ENCODE peak calls at places on chromosomes 13 and 19, in six cellular contexts. One of them, this sample, is unnamed. For H3K9me3, the result is how much of the 10 kb centered on the place peaks cover.

GRCh38 chr13:39493966-39494365 is 109.0 kb downstream of the LHFPL6 start:
- DNase-seq in IMR-90: no peak
- DNase-seq in trophoblast cell: no peak
- DNase-seq in neuronal stem cell: no peak
- DNase-seq in H1: no peak
- DNase-seq in H9: peak
- DNase-seq in this sample: no peak

GRCh38 chr13:37443538-37443937 is 155.0 kb downstream of the POSTN start:
- DNase-seq in IMR-90: peak
- DNase-seq in trophoblast cell: no peak
- DNase-seq in neuronal stem cell: no peak
- DNase-seq in H1: no peak
- DNase-seq in H9: no peak
- DNase-seq in this sample: peak

GRCh38 chr13:44159633-44160279 is 213.9 kb upstream of the SERP2 start:
- DNase-seq in IMR-90: no peak
- DNase-seq in trophoblast cell: peak
- DNase-seq in neuronal stem cell: no peak
- DNase-seq in H1: no peak
- DNase-seq in H9: no peak
- DNase-seq in this sample: no peak

GRCh38 chr13:30551194-30551593 is 66.5 kb upstream of the USPL1 start:
- DNase-seq in IMR-90: peak
- DNase-seq in trophoblast cell: no peak
- DNase-seq in neuronal stem cell: no peak
- DNase-seq in H1: no peak
- DNase-seq in H9: no peak
- DNase-seq in this sample: peak

GRCh38 chr19:3459322-3459881 is 20.9 kb downstream of the SMIM24 start:
- DNase-seq in IMR-90: peak
- DNase-seq in trophoblast cell: no peak
- DNase-seq in neuronal stem cell: no peak
- DNase-seq in H1: no peak
- DNase-seq in H9: peak
- DNase-seq in this sample: peak

GRCh38 chr13:106291006-106291405 is 244.5 kb downstream of the EFNB2 start:
- DNase-seq in IMR-90: peak
- DNase-seq in trophoblast cell: no peak
- DNase-seq in neuronal stem cell: no peak
- DNase-seq in H1: no peak
- DNase-seq in H9: no peak
- DNase-seq in this sample: peak

GRCh38 chr19:11100064-11100463 is 10.8 kb downstream of the LDLR start:
- DNase-seq in IMR-90: no peak
- DNase-seq in trophoblast cell: no peak
- DNase-seq in neuronal stem cell: no peak
- DNase-seq in H1: no peak
- DNase-seq in H9: no peak
- DNase-seq in this sample: no peak

GRCh38 chr13:25181597-25181996 is 9.5 kb upstream of the AMER2 start:
- DNase-seq in IMR-90: no peak
- DNase-seq in trophoblast cell: no peak
- DNase-seq in neuronal stem cell: no peak
- DNase-seq in H1: no peak
- DNase-seq in H9: no peak
- DNase-seq in this sample: no peak

GRCh38 chr19:47284324-47284899 is 9.7 kb downstream of the INAFM1 start:
- DNase-seq in IMR-90: peak
- DNase-seq in trophoblast cell: peak
- DNase-seq in neuronal stem cell: peak
- DNase-seq in H1: no peak
- DNase-seq in H9: no peak
- DNase-seq in this sample: peak

GRCh38 chr13:80527400-80527799 is 186.5 kb upstream of the SPRY2 start:
- DNase-seq in IMR-90: no peak
- DNase-seq in trophoblast cell: no peak
- DNase-seq in neuronal stem cell: no peak
- DNase-seq in H1: no peak
- DNase-seq in H9: no peak
- DNase-seq in this sample: no peak

GRCh38 chr13:100184095-100184494 is 95.2 kb downstream of the PCCA start:
- DNase-seq in IMR-90: no peak
- DNase-seq in trophoblast cell: no peak
- DNase-seq in neuronal stem cell: no peak
- DNase-seq in H1: no peak
- DNase-seq in H9: no peak
- DNase-seq in this sample: no peak

GRCh38 chr13:107367258-107367657 is 799.3 kb upstream of the ARGLU1 start:
- DNase-seq in IMR-90: peak
- DNase-seq in trophoblast cell: no peak
- DNase-seq in neuronal stem cell: no peak
- DNase-seq in H1: no peak
- DNase-seq in H9: no peak
- DNase-seq in this sample: peak

GRCh38 chr19:15198006-15198356 is 2.8 kb downstream of the NOTCH3 start:
- DNase-seq in IMR-90: no peak
- DNase-seq in trophoblast cell: no peak
- DNase-seq in neuronal stem cell: no peak
- DNase-seq in H1: no peak
- DNase-seq in H9: no peak
- DNase-seq in this sample: no peak

GRCh38 chr13:50713849-50714248 is 129.6 kb downstream of the DLEU7 start:
- DNase-seq in IMR-90: peak
- DNase-seq in trophoblast cell: peak
- DNase-seq in neuronal stem cell: no peak
- DNase-seq in H1: no peak
- DNase-seq in H9: no peak
- DNase-seq in this sample: peak

GRCh38 chr13:67228909-67229308 is 1.2 kb downstream of the PCDH9 start:
- DNase-seq in IMR-90: peak
- DNase-seq in trophoblast cell: no peak
- DNase-seq in neuronal stem cell: no peak
- DNase-seq in H1: no peak
- DNase-seq in H9: no peak
- DNase-seq in this sample: peak

GRCh38 chr19:4896372-4896771 is 6.3 kb downstream of the ARRDC5 start:
- DNase-seq in IMR-90: peak
- DNase-seq in trophoblast cell: no peak
- DNase-seq in neuronal stem cell: no peak
- DNase-seq in H1: no peak
- DNase-seq in H9: no peak
- DNase-seq in this sample: peak

GRCh38 chr13:76164290-76164689 is 528.2 kb downstream of the LMO7 start:
- DNase-seq in IMR-90: no peak
- DNase-seq in trophoblast cell: no peak
- DNase-seq in neuronal stem cell: no peak
- DNase-seq in H1: no peak
- DNase-seq in H9: no peak
- DNase-seq in this sample: peak

GRCh38 chr13:45750566-45750965 is 48.4 kb downstream of the CBY2 start:
- DNase-seq in IMR-90: no peak
- DNase-seq in trophoblast cell: no peak
- DNase-seq in neuronal stem cell: no peak
- DNase-seq in H1: no peak
- DNase-seq in H9: no peak
- DNase-seq in this sample: no peak

GRCh38 chr13:42497798-42498197 is 76.2 kb upstream of the TNFSF11 start:
- DNase-seq in IMR-90: peak
- DNase-seq in trophoblast cell: peak
- DNase-seq in neuronal stem cell: no peak
- DNase-seq in H1: no peak
- DNase-seq in H9: no peak
- DNase-seq in this sample: peak

GRCh38 chr13:21124853-21125252 is 51.5 kb downstream of the SKA3 start:
- DNase-seq in IMR-90: peak
- DNase-seq in trophoblast cell: no peak
- DNase-seq in neuronal stem cell: no peak
- DNase-seq in H1: no peak
- DNase-seq in H9: peak
- DNase-seq in this sample: peak

GRCh38 chr13:107351305-107351704 is 783.4 kb upstream of the ARGLU1 start:
- DNase-seq in IMR-90: peak
- DNase-seq in trophoblast cell: no peak
- DNase-seq in neuronal stem cell: no peak
- DNase-seq in H1: no peak
- DNase-seq in H9: no peak
- DNase-seq in this sample: no peak

GRCh38 chr19:38684078-38684861 is 36.8 kb downstream of the ACTN4 start:
- DNase-seq in IMR-90: peak
- DNase-seq in trophoblast cell: peak
- DNase-seq in neuronal stem cell: no peak
- DNase-seq in H1: no peak
- DNase-seq in H9: peak
- DNase-seq in this sample: peak

GRCh38 chr19:7862413-7862951 is 11.7 kb downstream of the PRR36 start:
- DNase-seq in IMR-90: peak
- DNase-seq in trophoblast cell: peak
- DNase-seq in neuronal stem cell: peak
- DNase-seq in H1: peak
- DNase-seq in H9: peak
- DNase-seq in this sample: peak

GRCh38 chr13:33285420-33286124 is at the start of gene STARD13:
- DNase-seq in IMR-90: peak
- DNase-seq in trophoblast cell: peak
- DNase-seq in neuronal stem cell: peak
- DNase-seq in H1: peak
- DNase-seq in H9: peak
- DNase-seq in this sample: peak

GRCh38 chr19:57773488-57773887 is 4.0 kb downstream of the ZNF586 start:
- DNase-seq in IMR-90: no peak
- DNase-seq in trophoblast cell: no peak
- DNase-seq in neuronal stem cell: no peak
- DNase-seq in H1: no peak
- DNase-seq in H9: no peak
- DNase-seq in this sample: no peak

GRCh38 chr19:57771417-57771816 is 1.9 kb downstream of the ZNF586 start:
- DNase-seq in IMR-90: no peak
- DNase-seq in trophoblast cell: no peak
- DNase-seq in neuronal stem cell: no peak
- DNase-seq in H1: no peak
- DNase-seq in H9: no peak
- DNase-seq in this sample: no peak

DNA sequence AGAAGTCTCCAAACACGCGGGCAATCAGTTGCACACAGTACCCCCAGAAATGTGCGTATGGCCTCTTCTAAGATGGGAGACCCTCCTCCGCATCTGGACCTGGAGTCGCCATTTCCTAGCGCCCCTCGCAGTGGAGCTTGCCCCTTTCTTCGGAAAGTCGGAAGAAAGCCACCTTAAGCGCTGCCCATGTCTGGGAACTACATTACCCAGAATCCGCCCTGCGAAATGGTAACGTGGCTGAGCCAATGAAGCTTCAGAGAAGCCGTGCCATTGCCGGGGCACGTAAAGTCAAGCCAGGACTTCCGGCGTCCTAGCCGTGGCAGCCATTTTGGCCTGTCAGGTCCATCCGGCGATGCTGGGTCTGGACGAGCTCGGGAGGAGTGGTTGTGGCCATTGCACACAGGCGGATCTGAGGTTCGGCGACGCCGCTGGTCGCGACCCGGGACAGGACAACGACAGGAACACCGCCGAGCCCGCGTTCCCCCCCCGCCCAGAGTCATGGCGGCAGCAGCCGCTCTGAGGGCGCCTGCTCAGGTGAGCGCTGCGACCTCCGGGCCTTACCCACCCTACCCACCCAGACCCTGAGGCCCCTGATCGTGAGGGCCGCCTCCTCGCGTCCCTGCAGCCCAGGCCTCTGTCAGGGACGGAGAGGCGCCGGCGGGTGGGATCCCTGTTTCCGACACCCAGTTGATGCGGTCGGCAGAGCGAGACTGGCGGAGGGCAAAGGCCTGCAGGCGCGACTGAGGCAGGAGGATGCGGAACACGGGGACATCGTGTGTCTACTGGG is at the start of gene ZNF586:
- DNase-seq in IMR-90: peak
- DNase-seq in trophoblast cell: peak
- DNase-seq in neuronal stem cell: peak
- DNase-seq in H1: peak
- DNase-seq in H9: peak
- DNase-seq in this sample: peak
- H4K91ac ChIP-seq in IMR-90: no peak
- H4K91ac ChIP-seq in trophoblast cell: peak
- H4K91ac ChIP-seq in neuronal stem cell: no peak
- H4K91ac ChIP-seq in H1: no peak
- H4K91ac ChIP-seq in H9: no peak
- H4K91ac ChIP-seq in this sample: no peak

DNA sequence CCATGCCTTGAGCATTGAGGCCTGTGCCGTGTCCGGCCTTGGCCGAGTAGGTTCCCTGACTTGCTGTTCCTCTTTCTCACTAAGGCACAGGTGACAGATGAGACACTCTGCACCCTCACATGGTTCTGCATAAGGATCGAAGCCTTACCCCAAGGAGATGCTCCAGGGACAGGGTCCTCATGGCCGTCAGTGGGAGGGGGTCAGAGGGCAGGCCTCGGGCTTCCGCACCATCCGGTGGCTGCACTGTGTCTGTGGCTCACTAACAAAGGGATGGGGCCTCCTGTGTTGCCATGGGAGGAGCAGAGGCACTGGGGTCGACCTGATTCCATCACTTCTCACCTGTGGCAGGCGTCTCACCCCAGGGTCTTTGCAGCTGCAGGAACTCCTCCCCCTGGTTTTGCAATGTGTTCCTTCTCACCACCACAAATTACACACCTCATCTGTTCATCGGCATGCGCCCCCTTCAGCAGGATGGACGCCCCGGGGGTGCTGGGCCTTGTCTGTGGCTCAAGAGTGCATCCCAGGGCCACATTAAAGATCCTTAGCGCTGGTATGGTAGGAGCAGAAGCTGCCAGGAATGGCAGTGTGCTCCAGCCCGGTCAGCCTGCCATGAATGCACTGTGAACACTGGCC is 113.3 kb upstream of the SOX1 start:
- DNase-seq in IMR-90: no peak
- DNase-seq in trophoblast cell: no peak
- DNase-seq in neuronal stem cell: no peak
- DNase-seq in H1: no peak
- DNase-seq in H9: peak
- DNase-seq in this sample: no peak
- H3K9me3 ChIP-seq in IMR-90: half or more
- H3K9me3 ChIP-seq in trophoblast cell: under half
- H3K9me3 ChIP-seq in neuronal stem cell: under half
- H3K9me3 ChIP-seq in H1: under half
- H3K9me3 ChIP-seq in H9: under half
- H3K9me3 ChIP-seq in this sample: under half

GRCh38 chr19:54084410-54084809 is 3.2 kb upstream of the TARM1 start:
- DNase-seq in IMR-90: no peak
- DNase-seq in trophoblast cell: no peak
- DNase-seq in neuronal stem cell: no peak
- DNase-seq in H1: no peak
- DNase-seq in H9: no peak
- DNase-seq in this sample: no peak
- H4K8ac ChIP-seq in IMR-90: no peak
- H4K8ac ChIP-seq in trophoblast cell: no peak
- H4K8ac ChIP-seq in neuronal stem cell: no peak
- H4K8ac ChIP-seq in H1: no peak
- H4K8ac ChIP-seq in H9: no peak
- H4K8ac ChIP-seq in this sample: no peak

DNA sequence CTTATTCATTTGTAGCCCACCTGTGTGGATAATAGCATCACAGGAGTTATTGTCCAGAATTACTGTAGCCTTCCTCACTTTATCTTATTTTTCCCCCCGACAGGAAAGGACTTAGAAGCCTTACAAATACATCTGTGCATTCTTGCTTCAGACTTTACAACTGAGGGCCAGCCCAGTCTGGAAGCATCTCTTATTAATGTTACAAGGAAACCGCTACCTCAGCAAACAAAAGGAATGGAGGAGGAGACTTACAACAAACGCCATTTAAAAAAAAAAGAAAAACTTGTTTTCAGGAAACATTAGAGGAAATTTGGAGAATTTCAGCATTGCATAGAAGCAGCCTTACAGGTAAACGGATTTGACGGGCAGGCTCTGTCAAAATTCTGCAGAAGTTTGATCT is 45.2 kb downstream of the GARRE1 start:
- DNase-seq in IMR-90: no peak
- DNase-seq in trophoblast cell: no peak
- DNase-seq in neuronal stem cell: no peak
- DNase-seq in H1: no peak
- DNase-seq in H9: no peak
- DNase-seq in this sample: no peak
- H4K91ac ChIP-seq in IMR-90: no peak
- H4K91ac ChIP-seq in trophoblast cell: no peak
- H4K91ac ChIP-seq in neuronal stem cell: no peak
- H4K91ac ChIP-seq in H1: no peak
- H4K91ac ChIP-seq in H9: no peak
- H4K91ac ChIP-seq in this sample: no peak

This sample was measured in mesenchymal stem cell.